ENCODE peak calls at places on chromosomes 13 and 19, in five cellular contexts. B is colonic mucosa; Y is GM23248; M is left lung; K is CD4-positive, alpha-beta memory T cell. X is an unnamed sample. For H3K4me1, the result is how much of the 10 kb centered on the place peaks cover.

GRCh38 chr19:39347332-39348227 is 5.4 kb downstream of the SAMD4B start:
- DNase-seq in B (no peak), Y (peak), M (no peak), K (no peak), X (no peak)

GRCh38 chr19:17755977-17756670 is 4.8 kb downstream of the FCHO1 start:
- DNase-seq in B (peak), Y (no peak), M (no peak), K (peak), X (peak)

GRCh38 chr13:36910545-36910944 is 9.5 kb downstream of the SMAD9 start:
- DNase-seq in B (no peak), Y (no peak), M (no peak), K (no peak), X (no peak)

GRCh38 chr13:99495478-99496321 is 5.6 kb upstream of the TM9SF2 start:
- DNase-seq in B (no peak), Y (peak), M (no peak), K (no peak), X (no peak)

GRCh38 chr19:42360787-42361544 is 29.1 kb downstream of the CNFN start:
- DNase-seq in B (no peak), Y (no peak), M (no peak), K (no peak), X (no peak)

GRCh38 chr13:37531054-37531453 is 67.5 kb downstream of the POSTN start:
- DNase-seq in B (no peak), Y (peak), M (no peak), K (no peak), X (no peak)

GRCh38 chr19:42303876-42304275 is 1.5 kb upstream of the PAFAH1B3 start:
- DNase-seq in B (no peak), Y (no peak), M (no peak), K (no peak), X (no peak)

GRCh38 chr19:35247526-35248309 is 1.1 kb upstream of the LSR start:
- DNase-seq in B (peak), Y (no peak), M (peak), K (peak), X (peak)

GRCh38 chr19:44649578-44650145 is 6.0 kb downstream of the PVR start:
- DNase-seq in B (no peak), Y (no peak), M (no peak), K (no peak), X (peak)

GRCh38 chr13:20270163-20270865 is 38.2 kb upstream of the GJB6 start:
- DNase-seq in B (no peak), Y (no peak), M (no peak), K (no peak), X (no peak)

DNA sequence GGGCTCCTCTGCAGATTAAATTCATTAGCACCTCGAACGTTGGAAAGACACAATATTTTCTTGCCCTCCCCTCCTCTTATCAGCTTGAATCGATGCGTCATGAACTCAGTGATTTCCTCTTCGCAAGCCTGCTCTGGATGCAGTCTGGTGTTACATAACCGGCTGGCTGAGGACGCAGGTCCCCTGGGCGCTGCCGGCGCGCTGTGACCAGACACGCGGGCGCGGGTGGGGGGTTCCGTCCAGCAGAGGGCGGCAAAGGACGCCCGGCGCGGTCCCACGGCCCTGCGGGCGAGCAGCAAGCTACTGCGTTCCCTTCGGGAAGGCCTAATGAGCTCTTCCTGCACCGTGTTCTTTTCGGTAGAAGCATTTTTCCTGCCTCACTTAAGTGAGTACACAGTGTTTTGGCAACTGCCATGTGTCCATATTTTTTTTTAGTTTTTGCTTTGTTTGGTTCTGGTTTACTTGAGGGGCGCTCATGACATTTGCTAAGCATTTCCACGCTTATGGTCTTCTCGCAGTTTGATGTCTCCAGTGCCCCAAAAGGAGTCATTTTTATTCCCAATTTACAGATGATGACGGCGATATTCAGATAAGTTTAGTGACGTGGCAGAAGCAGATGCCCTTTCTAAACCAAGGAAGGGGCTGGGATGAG is 112.2 kb upstream of the MBNL2 start:
- DNase-seq in B (peak), Y (peak), M (peak), K (peak), X (peak)
- H3K27ac ChIP-seq in B (no peak), Y (no peak), M (peak), K (no peak), X (no peak)

GRCh38 chr19:15422311-15423075 is 3.7 kb upstream of the AKAP8L start:
- DNase-seq in B (no peak), Y (no peak), M (no peak), K (no peak), X (no peak)
- H3K4me1 ChIP-seq in B (under half), Y (under half), M (under half), K (under half), X (under half)

GRCh38 chr13:31739226-31739625 is at the start of gene RXFP2:
- DNase-seq in B (no peak), Y (no peak), M (no peak), K (no peak), X (no peak)

GRCh38 chr13:31747966-31748365 is 8.6 kb downstream of the RXFP2 start:
- DNase-seq in B (no peak), Y (peak), M (no peak), K (no peak), X (no peak)

GRCh38 chr13:31747271-31747670 is 7.9 kb downstream of the RXFP2 start:
- DNase-seq in B (no peak), Y (no peak), M (no peak), K (no peak), X (no peak)

DNA sequence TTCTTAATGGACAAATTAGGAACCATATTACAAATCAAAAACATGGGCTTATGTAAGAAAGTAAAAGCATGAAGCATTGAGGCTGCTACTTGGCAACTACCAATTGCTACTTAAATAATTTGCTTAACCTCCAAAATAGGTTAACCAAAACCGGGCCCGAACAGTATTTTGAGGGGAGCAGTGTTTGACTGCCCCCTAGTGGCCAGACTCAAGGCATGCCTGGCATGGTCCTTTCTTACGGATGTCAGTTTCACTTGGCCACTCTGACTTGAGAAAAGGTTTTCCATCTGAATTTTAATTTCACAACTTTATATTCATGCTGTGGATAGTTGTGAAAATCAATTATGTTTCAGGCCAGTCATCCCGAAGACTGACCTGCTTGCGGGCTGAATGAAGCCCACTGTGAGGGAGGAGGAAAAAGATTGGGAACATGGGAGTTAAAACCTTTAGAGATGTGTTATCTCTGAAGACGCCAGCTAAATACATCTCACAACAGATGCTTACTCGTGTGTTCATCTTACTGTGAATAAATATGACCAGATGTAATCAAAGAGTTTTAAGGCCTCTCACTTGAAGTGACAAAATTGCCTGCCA is 2.9 kb downstream of the RXFP2 start:
- DNase-seq in B (peak), Y (peak), M (peak), K (peak), X (no peak)
- H3K4me3 ChIP-seq in B (no peak), Y (peak), M (no peak), K (no peak), X (no peak)

DNA sequence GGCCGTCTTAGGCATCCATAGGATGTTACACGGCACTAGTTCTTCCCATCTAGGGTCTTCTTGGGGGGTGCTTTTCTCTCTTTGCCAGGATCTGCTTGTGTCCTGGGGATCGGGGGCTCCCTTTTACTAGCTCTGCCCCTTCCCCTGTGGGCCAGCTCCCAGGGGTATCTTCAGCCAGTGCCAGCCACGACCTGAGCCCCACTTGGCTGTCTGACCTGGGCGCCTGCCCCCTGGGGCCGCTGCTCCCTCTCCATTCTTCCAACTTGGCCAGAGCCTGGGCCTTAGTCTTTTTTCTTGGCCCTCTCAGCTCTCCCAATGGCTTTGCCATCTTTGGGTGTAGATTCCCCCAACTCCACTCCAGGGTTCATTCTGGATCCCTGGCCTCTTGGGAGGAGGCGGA is 3.1 kb downstream of the PRKACA start:
- DNase-seq in B (no peak), Y (no peak), M (no peak), K (no peak), X (no peak)
- H3K27ac ChIP-seq in B (no peak), Y (no peak), M (peak), K (no peak), X (peak)

X was measured in spleen.